ENCODE peak calls at places on chromosomes 6 and 20, in eight cellular contexts. One of them, this sample, is unnamed.

GRCh38 chr6:193773-194310 is 98.4 kb upstream of the DUSP22 start:
- DNase-seq in H1: no peak
- DNase-seq in endothelial cell of umbilical vein: no peak
- DNase-seq in K562: no peak
- DNase-seq in HepG2: no peak
- DNase-seq in HCT116: no peak
- DNase-seq in GM12878: peak
- DNase-seq in A549: no peak
- DNase-seq in this sample: peak

GRCh38 chr6:56909115-56909907 is 45.6 kb upstream of the BEND6 start:
- DNase-seq in K562: no peak
- DNase-seq in A549: no peak
- DNase-seq in GM12878: no peak
- DNase-seq in HCT116: no peak
- DNase-seq in H1: no peak
- DNase-seq in endothelial cell of umbilical vein: no peak
- DNase-seq in HepG2: no peak
- DNase-seq in this sample: no peak

GRCh38 chr6:88367248-88367647 is 201.1 kb upstream of the CNR1 start:
- DNase-seq in endothelial cell of umbilical vein: no peak
- DNase-seq in GM12878: no peak
- DNase-seq in K562: no peak
- DNase-seq in H1: no peak
- DNase-seq in A549: no peak
- DNase-seq in HepG2: no peak
- DNase-seq in HCT116: no peak
- DNase-seq in this sample: no peak

GRCh38 chr6:22003219-22003779 is 293.5 kb downstream of the PRL start:
- DNase-seq in endothelial cell of umbilical vein: no peak
- DNase-seq in HepG2: no peak
- DNase-seq in GM12878: no peak
- DNase-seq in K562: no peak
- DNase-seq in HCT116: no peak
- DNase-seq in A549: no peak
- DNase-seq in H1: no peak
- DNase-seq in this sample: no peak

GRCh38 chr6:106772270-106773142 is 143.1 kb downstream of the QRSL1 start:
- DNase-seq in H1: no peak
- DNase-seq in K562: no peak
- DNase-seq in HepG2: no peak
- DNase-seq in A549: no peak
- DNase-seq in GM12878: no peak
- DNase-seq in HCT116: no peak
- DNase-seq in endothelial cell of umbilical vein: no peak
- DNase-seq in this sample: no peak

GRCh38 chr20:23995905-23996666 is 7.5 kb upstream of the GGTLC1 start:
- DNase-seq in endothelial cell of umbilical vein: peak
- DNase-seq in HCT116: peak
- DNase-seq in HepG2: peak
- DNase-seq in GM12878: no peak
- DNase-seq in H1: peak
- DNase-seq in K562: peak
- DNase-seq in A549: peak
- DNase-seq in this sample: peak

GRCh38 chr6:101226677-101227135 is 166.8 kb upstream of the GRIK2 start:
- DNase-seq in GM12878: no peak
- DNase-seq in HCT116: peak
- DNase-seq in A549: peak
- DNase-seq in endothelial cell of umbilical vein: no peak
- DNase-seq in HepG2: peak
- DNase-seq in K562: no peak
- DNase-seq in H1: peak
- DNase-seq in this sample: peak

GRCh38 chr6:134379086-134379485 is 61.2 kb upstream of the SGK1 start:
- DNase-seq in K562: no peak
- DNase-seq in endothelial cell of umbilical vein: no peak
- DNase-seq in HepG2: no peak
- DNase-seq in H1: peak
- DNase-seq in GM12878: peak
- DNase-seq in A549: no peak
- DNase-seq in HCT116: peak
- DNase-seq in this sample: no peak

GRCh38 chr20:62751551-62752150 is 43.0 kb downstream of the NTSR1 start:
- DNase-seq in HepG2: no peak
- DNase-seq in K562: no peak
- DNase-seq in endothelial cell of umbilical vein: no peak
- DNase-seq in GM12878: no peak
- DNase-seq in H1: no peak
- DNase-seq in HCT116: no peak
- DNase-seq in A549: no peak
- DNase-seq in this sample: no peak

GRCh38 chr6:2881358-2881885 is 21.7 kb downstream of the SERPINB9 start:
- DNase-seq in endothelial cell of umbilical vein: no peak
- DNase-seq in K562: no peak
- DNase-seq in HCT116: no peak
- DNase-seq in A549: no peak
- DNase-seq in HepG2: no peak
- DNase-seq in GM12878: no peak
- DNase-seq in H1: no peak
- DNase-seq in this sample: peak

GRCh38 chr6:105112577-105112976 is 67.2 kb downstream of the POPDC3 start:
- DNase-seq in H1: no peak
- DNase-seq in HCT116: no peak
- DNase-seq in endothelial cell of umbilical vein: no peak
- DNase-seq in K562: peak
- DNase-seq in GM12878: no peak
- DNase-seq in A549: no peak
- DNase-seq in HepG2: no peak
- DNase-seq in this sample: peak

GRCh38 chr20:44422083-44422482 is 53.6 kb upstream of the TTPAL start:
- DNase-seq in K562: no peak
- DNase-seq in HepG2: no peak
- DNase-seq in HCT116: no peak
- DNase-seq in H1: no peak
- DNase-seq in GM12878: no peak
- DNase-seq in A549: no peak
- DNase-seq in endothelial cell of umbilical vein: no peak
- DNase-seq in this sample: peak

GRCh38 chr6:42050897-42051653 is 751 bp downstream of the TAF8 start:
- DNase-seq in HCT116: no peak
- DNase-seq in HepG2: no peak
- DNase-seq in GM12878: no peak
- DNase-seq in H1: no peak
- DNase-seq in A549: no peak
- DNase-seq in K562: no peak
- DNase-seq in endothelial cell of umbilical vein: no peak
- DNase-seq in this sample: no peak

GRCh38 chr6:132333639-132334516 is 67.4 kb downstream of the MOXD1 start:
- DNase-seq in A549: peak
- DNase-seq in GM12878: no peak
- DNase-seq in H1: peak
- DNase-seq in HepG2: peak
- DNase-seq in endothelial cell of umbilical vein: peak
- DNase-seq in K562: no peak
- DNase-seq in HCT116: peak
- DNase-seq in this sample: no peak

GRCh38 chr6:124433369-124434064 is 528.7 kb upstream of the RNF217 start:
- DNase-seq in H1: no peak
- DNase-seq in K562: no peak
- DNase-seq in GM12878: no peak
- DNase-seq in endothelial cell of umbilical vein: no peak
- DNase-seq in HCT116: no peak
- DNase-seq in A549: no peak
- DNase-seq in HepG2: no peak
- DNase-seq in this sample: no peak

GRCh38 chr6:111866857-111867256 is 6.4 kb downstream of the FYN start:
- DNase-seq in HCT116: no peak
- DNase-seq in K562: no peak
- DNase-seq in HepG2: no peak
- DNase-seq in A549: no peak
- DNase-seq in endothelial cell of umbilical vein: no peak
- DNase-seq in H1: no peak
- DNase-seq in GM12878: no peak
- DNase-seq in this sample: no peak

GRCh38 chr20:41692479-41693135 is 74.4 kb upstream of the CHD6 start:
- DNase-seq in GM12878: peak
- DNase-seq in A549: peak
- DNase-seq in H1: peak
- DNase-seq in K562: peak
- DNase-seq in HCT116: no peak
- DNase-seq in endothelial cell of umbilical vein: peak
- DNase-seq in HepG2: peak
- DNase-seq in this sample: peak

GRCh38 chr20:23666189-23666588 is 22.6 kb downstream of the CST4 start:
- DNase-seq in endothelial cell of umbilical vein: no peak
- DNase-seq in K562: no peak
- DNase-seq in A549: peak
- DNase-seq in HepG2: no peak
- DNase-seq in GM12878: no peak
- DNase-seq in H1: no peak
- DNase-seq in HCT116: no peak
- DNase-seq in this sample: peak

GRCh38 chr6:11296449-11297375 is 64.2 kb upstream of the NEDD9 start:
- DNase-seq in endothelial cell of umbilical vein: no peak
- DNase-seq in A549: no peak
- DNase-seq in GM12878: no peak
- DNase-seq in HCT116: no peak
- DNase-seq in HepG2: peak
- DNase-seq in H1: no peak
- DNase-seq in K562: no peak
- DNase-seq in this sample: no peak

GRCh38 chr20:3911956-3912355 is 22.8 kb downstream of the PANK2 start:
- DNase-seq in HCT116: no peak
- DNase-seq in HepG2: no peak
- DNase-seq in H1: no peak
- DNase-seq in GM12878: no peak
- DNase-seq in endothelial cell of umbilical vein: no peak
- DNase-seq in K562: peak
- DNase-seq in A549: no peak
- DNase-seq in this sample: no peak
- TF ChIP-seq POLR2A in HCT116: no peak
- TF ChIP-seq POLR2A in HepG2: no peak
- TF ChIP-seq POLR2A in H1: no peak
- TF ChIP-seq POLR2A in GM12878: peak
- TF ChIP-seq POLR2A in endothelial cell of umbilical vein: no peak
- TF ChIP-seq POLR2A in K562: no peak
- TF ChIP-seq POLR2A in A549: no peak
- TF ChIP-seq POLR2A in this sample: no peak

DNA sequence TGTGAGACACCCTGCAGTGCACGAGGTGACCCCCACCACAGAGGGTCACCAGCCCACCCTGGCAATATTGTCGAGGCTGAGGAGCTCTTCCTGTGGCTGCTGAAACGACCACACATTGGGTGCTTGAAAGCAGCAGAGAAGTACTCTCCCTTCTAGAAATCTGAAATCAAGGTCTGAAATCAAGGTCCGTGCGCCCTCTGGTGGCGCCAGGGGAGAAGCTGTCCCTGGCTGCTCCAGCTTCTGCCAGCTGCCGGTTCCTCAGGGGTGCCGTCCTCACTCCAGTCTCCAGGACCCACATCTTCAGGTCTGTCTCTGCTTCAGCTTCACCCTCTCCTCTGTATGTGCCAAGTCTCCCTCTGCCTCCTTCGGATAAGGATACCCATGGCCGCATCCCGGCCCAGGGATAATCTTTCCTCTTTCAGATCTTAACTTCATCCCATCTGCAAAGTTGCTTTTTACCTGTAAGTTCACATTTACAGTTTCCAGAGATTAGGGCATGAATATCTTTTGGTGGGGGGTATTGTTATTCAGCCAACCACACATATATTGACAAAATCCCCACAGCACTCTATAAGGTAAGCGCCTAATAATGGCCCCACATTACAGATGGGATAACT is 108.3 kb upstream of the PHACTR3 start:
- DNase-seq in endothelial cell of umbilical vein: peak
- DNase-seq in K562: peak
- DNase-seq in A549: peak
- DNase-seq in HCT116: peak
- DNase-seq in GM12878: no peak
- DNase-seq in H1: peak
- DNase-seq in HepG2: peak
- DNase-seq in this sample: peak
- TF ChIP-seq MAX in endothelial cell of umbilical vein: no peak
- TF ChIP-seq MAX in K562: no peak
- TF ChIP-seq MAX in A549: no peak
- TF ChIP-seq MAX in HCT116: no peak
- TF ChIP-seq MAX in GM12878: no peak
- TF ChIP-seq MAX in H1: no peak
- TF ChIP-seq MAX in HepG2: no peak
- TF ChIP-seq MAX in this sample: peak

GRCh38 chr6:85092224-85092623 is 327.8 kb upstream of the TBX18 start:
- DNase-seq in HCT116: no peak
- DNase-seq in K562: no peak
- DNase-seq in GM12878: no peak
- DNase-seq in A549: no peak
- DNase-seq in endothelial cell of umbilical vein: no peak
- DNase-seq in H1: no peak
- DNase-seq in HepG2: no peak
- DNase-seq in this sample: no peak

DNA sequence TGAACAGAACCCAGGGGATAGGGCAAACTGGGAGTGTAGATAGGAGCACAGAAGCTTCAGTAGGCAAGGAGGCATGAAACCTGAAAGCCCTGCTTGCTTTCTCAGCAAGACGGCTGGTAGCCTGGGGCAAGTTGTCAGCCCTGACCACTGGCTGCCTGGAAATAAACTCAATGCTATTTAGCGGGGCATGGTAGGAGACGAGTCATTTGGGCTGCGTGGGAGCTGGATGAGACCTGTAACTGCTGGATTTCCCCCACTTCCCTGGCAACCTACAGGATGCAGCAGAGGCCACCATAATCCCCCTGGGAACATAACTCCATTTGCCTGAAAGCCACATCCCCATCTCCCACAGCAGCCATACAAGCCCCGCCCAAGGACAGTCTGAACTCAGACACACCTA is 332.6 kb upstream of the TBX18 start:
- DNase-seq in A549: no peak
- DNase-seq in H1: no peak
- DNase-seq in GM12878: no peak
- DNase-seq in endothelial cell of umbilical vein: no peak
- DNase-seq in HCT116: no peak
- DNase-seq in K562: no peak
- DNase-seq in HepG2: no peak
- DNase-seq in this sample: peak
- TF ChIP-seq POLR2A in A549: no peak
- TF ChIP-seq POLR2A in H1: no peak
- TF ChIP-seq POLR2A in GM12878: no peak
- TF ChIP-seq POLR2A in endothelial cell of umbilical vein: no peak
- TF ChIP-seq POLR2A in HCT116: no peak
- TF ChIP-seq POLR2A in K562: no peak
- TF ChIP-seq POLR2A in HepG2: no peak
- TF ChIP-seq POLR2A in this sample: no peak

DNA sequence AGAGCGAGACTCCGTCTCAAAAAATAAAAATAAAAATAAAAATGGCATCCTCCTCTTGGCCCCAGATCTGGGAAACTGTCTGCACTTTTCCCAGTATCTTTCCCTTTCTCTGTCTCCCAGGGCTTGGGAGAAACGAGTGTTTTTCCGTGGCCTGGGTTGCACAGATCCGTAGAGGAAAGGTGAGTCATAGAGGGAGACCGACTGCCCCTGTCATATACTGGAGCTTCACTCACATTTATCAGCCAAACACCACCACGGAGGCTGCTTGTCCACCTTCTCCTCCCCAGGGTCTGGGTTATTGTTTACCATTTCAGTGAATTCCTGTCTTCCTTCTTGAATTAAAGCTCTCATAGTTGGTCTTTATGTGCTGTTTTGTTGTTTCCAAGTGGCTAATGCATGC is 31.9 kb upstream of the EIF2S2 start:
- DNase-seq in K562: peak
- DNase-seq in HepG2: peak
- DNase-seq in HCT116: no peak
- DNase-seq in A549: peak
- DNase-seq in H1: no peak
- DNase-seq in GM12878: no peak
- DNase-seq in endothelial cell of umbilical vein: peak
- DNase-seq in this sample: no peak
- TF ChIP-seq MAX in K562: no peak
- TF ChIP-seq MAX in HepG2: no peak
- TF ChIP-seq MAX in HCT116: no peak
- TF ChIP-seq MAX in A549: no peak
- TF ChIP-seq MAX in H1: no peak
- TF ChIP-seq MAX in GM12878: no peak
- TF ChIP-seq MAX in endothelial cell of umbilical vein: no peak
- TF ChIP-seq MAX in this sample: no peak

This sample was measured in NB4.